ENCODE peak calls at places on chromosome 10, in seven cellular contexts. N is stimulated activated CD4-positive, alpha-beta T cell treated with anti-CD3 and anti-CD28 coated beads, Interleukin-2, amount 100 ng/mL, for 48 hours; K is kidney glomerular epithelial cell; R is T-helper 17 cell; D is lower leg skin; Y is naive thymus-derived CD4-positive, alpha-beta T cell; S is NCI-H1930. O is an unnamed sample.

GRCh38 chr10:117612113-117612512 is 69.6 kb downstream of the EMX2 start:
- DNase-seq in N (no peak), K (no peak), R (no peak), D (no peak), Y (no peak), S (no peak), O (no peak)

GRCh38 chr10:124557167-124557566 is 95.5 kb downstream of the LHPP start:
- DNase-seq in N (no peak), K (no peak), R (no peak), D (no peak), Y (no peak), S (no peak), O (no peak)

GRCh38 chr10:82267014-82267413 is 392.0 kb downstream of the NRG3 start:
- DNase-seq in N (no peak), K (peak; percentile 29), R (no peak), D (no peak), Y (no peak), S (no peak), O (no peak)

GRCh38 chr10:5775705-5776104 is 37.5 kb downstream of the GDI2 start:
- DNase-seq in N (peak; percentile 62), K (no peak), R (peak; percentile 59), D (no peak), Y (peak; percentile 89), S (no peak), O (no peak)

GRCh38 chr10:35912615-35913170 is 270.6 kb upstream of the FZD8 start:
- DNase-seq in N (no peak), K (no peak), R (no peak), D (peak; percentile 28), Y (no peak), S (no peak), O (no peak)

GRCh38 chr10:201328-201771 is 66.1 kb downstream of the ZMYND11 start:
- DNase-seq in N (no peak), K (no peak), R (no peak), D (no peak), Y (no peak), S (no peak), O (no peak)

GRCh38 chr10:101139421-101139911 is 8.4 kb downstream of the TLX1 start:
- DNase-seq in N (no peak), K (no peak), R (no peak), D (no peak), Y (no peak), S (no peak), O (no peak)

GRCh38 chr10:78909268-78909667 is 159.5 kb upstream of the ZMIZ1 start:
- DNase-seq in N (no peak), K (no peak), R (no peak), D (no peak), Y (no peak), S (no peak), O (no peak)

GRCh38 chr10:15642095-15642494 is 77.6 kb downstream of the ITGA8 start:
- DNase-seq in N (no peak), K (no peak), R (no peak), D (no peak), Y (no peak), S (no peak), O (no peak)

GRCh38 chr10:88702848-88703597 is 3.0 kb upstream of the LIPK start:
- DNase-seq in N (no peak), K (peak; percentile 83), R (no peak), D (no peak), Y (no peak), S (no peak), O (no peak)

O was measured in globus pallidus.